ENCODE peak calls at places on chromosomes 11 and 22, in six cellular contexts. P, Q, F, X, R and Y are unnamed samples. For H3K79me2, the result is how much of the 10 kb centered on the place peaks cover.

GRCh38 chr11:69949327-69949726 is 128.8 kb upstream of the ANO1 start:
- DNase-seq in P (no peak), Q (peak), F (peak), X (no peak), R (peak), Y (no peak)

GRCh38 chr11:82980292-82980691 is 78.8 kb downstream of the DDIAS start:
- DNase-seq in P (no peak), Q (no peak), F (peak), X (no peak), R (no peak), Y (no peak)

GRCh38 chr11:130785376-130786110 is 130.7 kb downstream of the SNX19 start:
- DNase-seq in P (no peak), Q (no peak), F (no peak), X (no peak), R (no peak), Y (no peak)

GRCh38 chr11:121451178-121451981 is 734 bp upstream of the SORL1 start:
- DNase-seq in P (no peak), Q (no peak), F (no peak), X (no peak), R (peak), Y (no peak)

GRCh38 chr22:34111210-34111824 is 191.0 kb upstream of the LARGE1 start:
- DNase-seq in P (no peak), Q (peak), F (no peak), X (peak), R (peak), Y (peak)

GRCh38 chr11:22787565-22788162 is 41.9 kb downstream of the SVIP start:
- DNase-seq in P (no peak), Q (peak), F (peak), X (peak), R (peak), Y (no peak)

GRCh38 chr11:112318193-112318592 is 57.5 kb upstream of the PLET1 start:
- DNase-seq in P (no peak), Q (no peak), F (peak), X (no peak), R (no peak), Y (no peak)

GRCh38 chr11:2927851-2928604 is 1.2 kb downstream of the PHLDA2 start:
- DNase-seq in P (no peak), Q (peak), F (no peak), X (peak), R (no peak), Y (no peak)

GRCh38 chr22:37953062-37953436 is 352 bp downstream of the C22orf23 start:
- DNase-seq in P (no peak), Q (peak), F (no peak), X (no peak), R (no peak), Y (no peak)

GRCh38 chr11:66992041-66992440 is 16.9 kb downstream of the C11orf86 start:
- DNase-seq in P (no peak), Q (no peak), F (no peak), X (no peak), R (no peak), Y (no peak)

GRCh38 chr22:50722716-50723428 is 15.1 kb upstream of the ACR start:
- DNase-seq in P (no peak), Q (no peak), F (no peak), X (no peak), R (no peak), Y (no peak)

GRCh38 chr11:62552931-62553838 is 6.6 kb upstream of the AHNAK start:
- DNase-seq in P (no peak), Q (peak), F (peak), X (no peak), R (no peak), Y (peak)

GRCh38 chr22:42162728-42163489 is 32.3 kb upstream of the CYP2D6 start:
- DNase-seq in P (no peak), Q (no peak), F (no peak), X (no peak), R (no peak), Y (no peak)

GRCh38 chr22:36744791-36745190 is 31.1 kb downstream of the IFT27 start:
- DNase-seq in P (no peak), Q (no peak), F (no peak), X (no peak), R (no peak), Y (no peak)

GRCh38 chr22:25840162-25840561 is 98.2 kb downstream of the MYO18B start:
- DNase-seq in P (no peak), Q (no peak), F (no peak), X (no peak), R (no peak), Y (no peak)

GRCh38 chr11:1473011-1473628 is 13.5 kb downstream of the MOB2 start:
- DNase-seq in P (no peak), Q (no peak), F (no peak), X (no peak), R (no peak), Y (no peak)

GRCh38 chr11:78100276-78101040 is 20.8 kb upstream of the NDUFC2 start:
- DNase-seq in P (no peak), Q (no peak), F (no peak), X (no peak), R (no peak), Y (no peak)

GRCh38 chr22:30183861-30184278 is 62.7 kb downstream of the LIF start:
- DNase-seq in P (no peak), Q (peak), F (no peak), X (no peak), R (no peak), Y (no peak)

GRCh38 chr11:65424200-65425104 is 1.9 kb downstream of the NEAT1 start:
- DNase-seq in P (no peak), Q (peak), F (no peak), X (no peak), R (no peak), Y (no peak)

GRCh38 chr11:39011822-39012221 is 2413.8 kb upstream of the RAG2 start:
- DNase-seq in P (no peak), Q (no peak), F (no peak), X (no peak), R (no peak), Y (no peak)

GRCh38 chr22:33873186-33873585 is 47.1 kb downstream of the LARGE1 start:
- DNase-seq in P (no peak), Q (no peak), F (no peak), X (no peak), R (no peak), Y (no peak)

GRCh38 chr11:78763664-78764063 is 189.0 kb upstream of the NARS2 start:
- DNase-seq in P (no peak), Q (no peak), F (no peak), X (no peak), R (no peak), Y (no peak)

GRCh38 chr22:31616315-31616980 is 45.6 kb downstream of the PISD start:
- DNase-seq in P (no peak), Q (no peak), F (no peak), X (no peak), R (peak), Y (no peak)
- TF ChIP-seq RAD21 in P (no peak), Q (no peak), F (no peak), X (no peak), R (peak), Y (no peak)

DNA sequence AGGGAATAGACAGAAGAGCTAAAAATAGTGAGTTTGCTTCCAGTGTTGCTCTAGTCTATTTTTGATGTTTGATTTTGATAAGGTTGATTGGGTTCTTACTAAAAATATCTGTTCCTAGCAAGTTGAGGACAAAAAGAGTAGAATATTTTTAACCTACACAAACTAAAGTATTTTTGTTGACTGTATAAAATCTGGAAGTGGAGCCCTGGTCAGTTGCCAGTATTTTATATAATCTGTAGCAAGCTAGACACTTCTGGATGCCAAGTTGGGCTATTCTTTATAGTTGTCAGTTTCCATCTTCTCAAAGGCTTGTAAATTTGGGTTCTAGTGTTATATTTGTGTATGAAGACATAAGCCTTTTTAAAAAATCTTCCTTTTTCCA is 56.6 kb downstream of the HSD17B12 start:
- DNase-seq in P (no peak), Q (no peak), F (no peak), X (no peak), R (no peak), Y (no peak)
- H3K79me2 ChIP-seq in P (under half), Q (under half), F (half or more), X (under half), R (half or more), Y (half or more)

DNA sequence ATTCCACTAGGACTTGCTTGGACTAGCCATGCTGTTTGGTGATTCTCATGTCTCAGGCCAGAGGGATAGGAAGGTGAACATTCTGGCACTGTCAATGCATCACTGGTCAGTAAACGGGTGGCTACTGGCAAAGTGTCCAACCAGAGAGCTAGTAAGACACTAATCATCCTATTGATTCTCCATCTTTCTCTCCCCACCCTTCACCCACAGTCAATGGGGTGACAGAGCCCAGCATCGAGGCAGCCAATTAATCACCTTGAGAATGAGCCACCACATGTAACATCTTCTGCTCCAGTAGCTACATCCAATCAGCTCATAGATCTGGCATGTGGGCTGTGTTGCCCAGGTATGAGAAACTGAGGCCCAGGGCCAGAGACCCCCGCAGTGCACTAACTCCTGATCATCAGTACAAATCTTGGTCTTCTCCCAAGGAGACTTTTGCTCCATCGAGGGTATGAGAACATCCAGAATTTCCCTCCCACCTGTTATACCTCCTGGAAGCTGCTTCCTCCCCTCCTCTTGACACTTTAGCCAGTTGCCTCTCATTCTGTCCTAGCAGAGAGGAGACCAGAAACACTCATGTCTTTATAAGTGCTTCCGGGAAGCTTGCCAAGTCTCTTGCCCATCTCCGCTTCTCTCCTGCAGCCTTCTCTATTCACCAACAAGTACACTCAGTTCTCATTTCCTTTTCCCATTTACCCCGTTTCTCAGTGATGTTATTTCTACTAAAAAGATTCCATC is 17.0 kb downstream of the HTR3A start:
- DNase-seq in P (no peak), Q (no peak), F (no peak), X (peak), R (no peak), Y (no peak)
- TF ChIP-seq RAD21 in P (no peak), Q (no peak), F (no peak), X (no peak), R (no peak), Y (no peak)

GRCh38 chr11:68326334-68327215 is 14.2 kb downstream of the LRP5 start:
- DNase-seq in P (no peak), Q (no peak), F (no peak), X (peak), R (peak), Y (no peak)
- H3K79me2 ChIP-seq in P (under half), Q (half or more), F (half or more), X (half or more), R (half or more), Y (half or more)

DNA sequence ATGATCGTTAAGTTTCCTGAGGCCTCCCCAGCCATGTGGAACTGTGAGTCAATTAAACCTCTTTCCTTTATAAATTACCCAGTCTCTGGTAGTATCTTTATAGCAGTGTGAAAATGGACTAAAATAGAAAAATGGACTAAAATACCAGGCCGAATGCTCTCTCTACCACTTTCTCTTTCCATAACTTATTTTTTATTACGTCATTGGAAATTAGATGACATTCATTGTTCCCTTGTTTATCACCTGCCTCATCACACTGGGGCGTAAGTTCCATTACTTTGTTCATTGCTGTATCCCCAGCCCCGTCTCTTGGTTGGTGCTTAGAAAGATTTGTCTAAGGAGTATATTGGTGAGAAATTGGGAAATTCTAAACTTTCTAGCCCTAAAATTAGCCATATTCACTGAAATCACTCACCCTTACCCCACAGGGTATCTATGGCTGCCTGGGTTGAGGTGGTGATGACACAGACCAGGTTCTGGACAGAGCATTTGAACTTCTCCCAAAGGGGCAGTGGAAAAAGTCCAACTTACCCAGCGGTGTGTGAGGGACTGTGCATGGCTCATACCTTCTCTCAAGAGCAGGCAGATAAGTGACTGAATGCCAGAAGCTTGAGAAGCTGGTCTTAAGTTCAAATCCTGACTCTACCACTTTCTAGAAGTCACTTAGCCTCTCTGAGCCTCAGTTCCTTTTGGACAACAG is 50.9 kb upstream of the TP53I11 start:
- DNase-seq in P (no peak), Q (no peak), F (no peak), X (no peak), R (no peak), Y (no peak)
- TF ChIP-seq RAD21 in P (no peak), Q (no peak), F (no peak), X (no peak), R (no peak), Y (no peak)

DNA sequence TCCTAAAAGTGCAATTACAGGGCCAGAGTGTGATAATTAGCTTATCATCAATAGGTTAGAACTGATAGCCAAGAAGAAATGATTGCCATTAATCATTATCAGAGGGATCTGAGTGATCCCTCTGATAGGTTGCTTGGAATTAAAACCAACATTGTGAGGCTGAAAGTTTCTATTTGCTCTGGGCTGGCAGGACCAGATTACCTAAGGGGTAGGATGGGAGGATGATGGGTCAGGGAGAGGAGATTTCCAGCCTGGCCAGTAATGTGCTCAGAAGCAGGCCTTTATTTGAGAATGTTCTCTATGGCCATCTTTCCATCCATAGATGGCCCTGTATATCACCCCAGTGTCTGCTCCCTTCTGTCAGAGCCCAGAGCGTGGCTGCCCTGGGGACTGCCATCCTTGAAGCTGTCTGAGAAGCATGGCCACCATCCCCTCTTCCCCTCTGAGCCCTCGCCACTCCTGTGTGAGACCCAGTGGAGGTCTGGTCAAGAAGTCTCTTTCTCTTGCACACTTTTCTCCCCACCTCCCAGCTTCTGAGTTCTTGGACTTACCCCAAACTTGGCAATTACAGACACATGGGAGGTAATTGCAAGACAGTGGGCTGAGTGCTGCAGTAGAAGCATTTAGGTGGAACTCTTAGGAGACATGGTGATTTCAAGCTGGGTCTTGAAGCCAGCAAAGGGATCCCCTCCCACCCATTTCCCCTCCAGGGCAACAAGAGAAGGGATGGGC is 11.7 kb downstream of the PARVA start:
- DNase-seq in P (no peak), Q (no peak), F (no peak), X (no peak), R (no peak), Y (no peak)
- H3K79me2 ChIP-seq in P (under half), Q (under half), F (under half), X (half or more), R (under half), Y (under half)